ENCODE peak calls at places on chromosomes 2 and 18, in five cellular contexts. D is COR-L47, T is activated T-cell treated with anti-CD3 and anti-CD28 coated beads for 48 hours, L is type B pancreatic cell, F is RKO. K is an unnamed sample.

GRCh38 chr18:10705291-10705690 is 179.5 kb downstream of the NAPG start:
- DNase-seq in D (no peak), T (no peak), L (no peak), F (no peak), K (no peak)

GRCh38 chr2:10048501-10049171 is 5.3 kb downstream of the KLF11 start:
- DNase-seq in D (peak), T (no peak), L (no peak), F (peak), K (no peak)

GRCh38 chr2:159939946-159940345 is 122.5 kb downstream of the PLA2R1 start:
- DNase-seq in D (peak), T (no peak), L (no peak), F (peak), K (no peak)

GRCh38 chr2:230737791-230738226 is 25.2 kb downstream of the CAB39 start:
- DNase-seq in D (no peak), T (no peak), L (no peak), F (no peak), K (no peak)

GRCh38 chr18:36354989-36355388 is 57.5 kb downstream of the FHOD3 start:
- DNase-seq in D (no peak), T (peak), L (no peak), F (peak), K (no peak)

GRCh38 chr2:45173513-45173912 is 164.3 kb upstream of the SIX2 start:
- DNase-seq in D (no peak), T (no peak), L (no peak), F (peak), K (no peak)

GRCh38 chr2:204678031-204678430 is 132.8 kb downstream of the PARD3B start:
- DNase-seq in D (no peak), T (no peak), L (no peak), F (no peak), K (no peak)

GRCh38 chr2:6186332-6187100 is 494.3 kb downstream of the SOX11 start:
- DNase-seq in D (no peak), T (no peak), L (no peak), F (no peak), K (no peak)

GRCh38 chr18:13035249-13035914 is 44.2 kb downstream of the CEP192 start:
- DNase-seq in D (no peak), T (no peak), L (no peak), F (no peak), K (no peak)

GRCh38 chr2:212998629-212999359 is 152.6 kb downstream of the IKZF2 start:
- DNase-seq in D (no peak), T (no peak), L (no peak), F (no peak), K (no peak)

GRCh38 chr18:11851156-11852047 is at the start of gene CHMP1B:
- DNase-seq in D (peak), T (peak), L (peak), F (peak), K (peak)

GRCh38 chr2:197345846-197346370 is 35.3 kb upstream of the ANKRD44 start:
- DNase-seq in D (no peak), T (no peak), L (no peak), F (peak), K (no peak)

GRCh38 chr2:143551946-143552655 is 422.9 kb downstream of the ARHGAP15 start:
- DNase-seq in D (no peak), T (no peak), L (no peak), F (no peak), K (no peak)

GRCh38 chr18:58302811-58303210 is 258.8 kb downstream of the NEDD4L start:
- DNase-seq in D (no peak), T (no peak), L (no peak), F (no peak), K (no peak)

GRCh38 chr2:26535663-26536275 is 57.8 kb upstream of the OTOF start:
- DNase-seq in D (no peak), T (no peak), L (no peak), F (no peak), K (peak)

GRCh38 chr2:4053769-4054493 is 350.6 kb downstream of the DCDC2C start:
- DNase-seq in D (no peak), T (no peak), L (no peak), F (peak), K (no peak)

GRCh38 chr2:8118940-8119781 is 562.7 kb upstream of the ID2 start:
- DNase-seq in D (no peak), T (no peak), L (no peak), F (no peak), K (no peak)

GRCh38 chr2:202960524-202960923 is 48.4 kb downstream of the CARF start:
- DNase-seq in D (no peak), T (no peak), L (no peak), F (no peak), K (no peak)

GRCh38 chr2:238645095-238645494 is 202.8 kb upstream of the TWIST2 start:
- DNase-seq in D (no peak), T (no peak), L (no peak), F (no peak), K (no peak)

GRCh38 chr2:1940660-1941059 is 196.3 kb upstream of the PXDN start:
- DNase-seq in D (peak), T (no peak), L (no peak), F (no peak), K (no peak)

GRCh38 chr18:38651736-38652135 is 1086.1 kb upstream of the CELF4 start:
- DNase-seq in D (no peak), T (no peak), L (no peak), F (no peak), K (no peak)

GRCh38 chr18:11322006-11322405 is 172.6 kb upstream of the PIEZO2 start:
- DNase-seq in D (no peak), T (no peak), L (no peak), F (no peak), K (no peak)

GRCh38 chr2:151350579-151351195 is 6.7 kb upstream of the TNFAIP6 start:
- DNase-seq in D (no peak), T (no peak), L (no peak), F (no peak), K (no peak)

GRCh38 chr18:63155910-63156773 is 163.4 kb downstream of the BCL2 start:
- DNase-seq in D (no peak), T (no peak), L (no peak), F (no peak), K (no peak)

GRCh38 chr18:59143441-59143840 is 3.8 kb downstream of the SEC11C start:
- DNase-seq in D (no peak), T (no peak), L (no peak), F (no peak), K (no peak)

GRCh38 chr2:234468503-234468902 is 28.4 kb downstream of the ARL4C start:
- DNase-seq in D (no peak), T (no peak), L (no peak), F (no peak), K (no peak)

GRCh38 chr2:136212426-136213378 is 94.8 kb upstream of the CXCR4 start:
- DNase-seq in D (no peak), T (no peak), L (no peak), F (no peak), K (no peak)

GRCh38 chr2:3517948-3518495 is 1.3 kb downstream of the ADI1 start:
- DNase-seq in D (no peak), T (no peak), L (no peak), F (peak), K (no peak)

GRCh38 chr2:157837851-157838441 is 38.2 kb downstream of the ACVR1 start:
- DNase-seq in D (no peak), T (no peak), L (no peak), F (no peak), K (peak)

GRCh38 chr2:40169430-40169829 is 282.5 kb downstream of the SLC8A1 start:
- DNase-seq in D (no peak), T (no peak), L (no peak), F (no peak), K (no peak)

GRCh38 chr2:144501118-144501517 is 18.8 kb downstream of the ZEB2 start:
- DNase-seq in D (no peak), T (no peak), L (no peak), F (peak), K (no peak)

GRCh38 chr2:10658041-10658913 is 31.5 kb downstream of the NOL10 start:
- DNase-seq in D (no peak), T (no peak), L (no peak), F (no peak), K (no peak)

K was measured in caudate nucleus.